ENCODE peak calls at places on chromosomes 3 and 15, in seven cellular contexts. O is NCI-H1105; A is Kasumi-1; M is GM23338; F is LoVo; V is activated T-cell treated with anti-CD3 and anti-CD28 coated beads for 1 hour; P is stimulated activated naive CD8-positive, alpha-beta T cell treated with anti-CD3 and anti-CD28 coated beads, Interleukin-15, Interleukin-2, amounts not matched to agents 100 U/mL and 50 U/mL, for 24 hours. B is an unnamed sample.

GRCh38 chr3:124395584-124396340 is 334.5 kb upstream of the UMPS start:
- DNase-seq in O (peak), A (no peak), M (no peak), F (no peak), V (no peak), P (no peak), B (no peak)

GRCh38 chr3:82229397-82229796 is 468.0 kb upstream of the GBE1 start:
- DNase-seq in O (no peak), A (no peak), M (no peak), F (no peak), V (no peak), P (no peak), B (no peak)

GRCh38 chr3:180229113-180229512 is 192.4 kb upstream of the PEX5L start:
- DNase-seq in O (no peak), A (no peak), M (peak), F (no peak), V (no peak), P (no peak), B (no peak)

GRCh38 chr3:159356606-159357005 is 554.8 kb downstream of the MFSD1 start:
- DNase-seq in O (no peak), A (no peak), M (no peak), F (no peak), V (no peak), P (no peak), B (no peak)

GRCh38 chr3:56890448-56891083 is 88.8 kb upstream of the ARHGEF3 start:
- DNase-seq in O (no peak), A (no peak), M (no peak), F (no peak), V (no peak), P (no peak), B (no peak)

GRCh38 chr3:29331830-29332637 is 51.2 kb downstream of the RBMS3 start:
- DNase-seq in O (no peak), A (no peak), M (no peak), F (no peak), V (no peak), P (no peak), B (no peak)

GRCh38 chr15:47374222-47374621 is 343.1 kb upstream of the SEMA6D start:
- DNase-seq in O (no peak), A (no peak), M (peak), F (no peak), V (no peak), P (no peak), B (no peak)

GRCh38 chr3:160707187-160707789 is 30.3 kb downstream of the ARL14 start:
- DNase-seq in O (peak), A (peak), M (peak), F (peak), V (no peak), P (peak), B (no peak)

GRCh38 chr3:107209302-107210060 is 167.8 kb upstream of the CCDC54 start:
- DNase-seq in O (no peak), A (no peak), M (no peak), F (no peak), V (no peak), P (no peak), B (no peak)

B was measured in SIG-M5.